ENCODE peak calls at places on chromosome 11, in six cellular contexts. Q, F, A, X, T and J are unnamed samples.

GRCh38 chr11:704799-705645 is 1.0 kb upstream of the EPS8L2 start:
- DNase-seq in Q (no peak), F (no peak), A (no peak), X (no peak), T (peak; percentile 69), J (peak; percentile 77)

GRCh38 chr11:72629266-72629665 is 45.0 kb downstream of the PDE2A start:
- DNase-seq in Q (no peak), F (peak; percentile 34), A (no peak), X (no peak), T (peak; percentile 97), J (no peak)

GRCh38 chr11:86174101-86175046 is 70.2 kb upstream of the EED start:
- DNase-seq in Q (peak; percentile 96), F (peak; percentile 99), A (peak; percentile 96), X (no peak), T (peak; percentile 74), J (no peak)

GRCh38 chr11:44774131-44774530 is 47.4 kb downstream of the TSPAN18 start:
- DNase-seq in Q (no peak), F (peak; percentile 68), A (no peak), X (no peak), T (peak; percentile 89), J (peak; percentile 58)

GRCh38 chr11:122900803-122901202 is 18.2 kb downstream of the JHY start:
- DNase-seq in Q (peak; percentile 59), F (peak; percentile 54), A (peak; percentile 2), X (no peak), T (no peak), J (no peak)

GRCh38 chr11:66462911-66463310 is 3.8 kb upstream of the PELI3 start:
- DNase-seq in Q (no peak), F (no peak), A (no peak), X (no peak), T (no peak), J (no peak)

GRCh38 chr11:47185305-47186075 is 744 bp downstream of the PACSIN3 start:
- DNase-seq in Q (no peak), F (peak; percentile 26), A (peak; percentile 11), X (no peak), T (peak; percentile 88), J (no peak)

GRCh38 chr11:14373941-14374646 is 15.1 kb upstream of the RRAS2 start:
- DNase-seq in Q (peak; percentile 69), F (peak; percentile 94), A (peak; percentile 27), X (no peak), T (peak; percentile 69), J (no peak)

GRCh38 chr11:36818410-36818809 is 220.4 kb upstream of the RAG2 start:
- DNase-seq in Q (no peak), F (no peak), A (no peak), X (no peak), T (no peak), J (no peak)

GRCh38 chr11:111447931-111448330 is 64.3 kb downstream of the BTG4 start:
- DNase-seq in Q (no peak), F (no peak), A (no peak), X (no peak), T (no peak), J (no peak)

GRCh38 chr11:97856666-97857065 is 1164.1 kb upstream of the CNTN5 start:
- DNase-seq in Q (no peak), F (no peak), A (no peak), X (no peak), T (no peak), J (no peak)

GRCh38 chr11:78065239-78065638 is 1.6 kb downstream of the THRSP start:
- DNase-seq in Q (no peak), F (no peak), A (no peak), X (no peak), T (no peak), J (no peak)

GRCh38 chr11:97684486-97685439 is 1295.0 kb downstream of the JRKL start:
- DNase-seq in Q (peak; percentile 23), F (no peak), A (no peak), X (no peak), T (no peak), J (no peak)

GRCh38 chr11:128908391-128909246 is 17.5 kb downstream of the KCNJ5 start:
- DNase-seq in Q (peak; percentile 42), F (peak; percentile 66), A (peak; percentile 42), X (no peak), T (peak; percentile 79), J (no peak)

GRCh38 chr11:128904872-128905344 is 13.8 kb downstream of the KCNJ5 start:
- DNase-seq in Q (no peak), F (peak; percentile 29), A (no peak), X (no peak), T (no peak), J (peak; percentile 83)

GRCh38 chr11:128905345-128906184 is 14.4 kb downstream of the KCNJ5 start:
- DNase-seq in Q (peak; percentile 28), F (no peak), A (no peak), X (no peak), T (no peak), J (no peak)

GRCh38 chr11:128904303-128904871 is 13.2 kb downstream of the KCNJ5 start:
- DNase-seq in Q (no peak), F (no peak), A (no peak), X (no peak), T (no peak), J (no peak)

DNA sequence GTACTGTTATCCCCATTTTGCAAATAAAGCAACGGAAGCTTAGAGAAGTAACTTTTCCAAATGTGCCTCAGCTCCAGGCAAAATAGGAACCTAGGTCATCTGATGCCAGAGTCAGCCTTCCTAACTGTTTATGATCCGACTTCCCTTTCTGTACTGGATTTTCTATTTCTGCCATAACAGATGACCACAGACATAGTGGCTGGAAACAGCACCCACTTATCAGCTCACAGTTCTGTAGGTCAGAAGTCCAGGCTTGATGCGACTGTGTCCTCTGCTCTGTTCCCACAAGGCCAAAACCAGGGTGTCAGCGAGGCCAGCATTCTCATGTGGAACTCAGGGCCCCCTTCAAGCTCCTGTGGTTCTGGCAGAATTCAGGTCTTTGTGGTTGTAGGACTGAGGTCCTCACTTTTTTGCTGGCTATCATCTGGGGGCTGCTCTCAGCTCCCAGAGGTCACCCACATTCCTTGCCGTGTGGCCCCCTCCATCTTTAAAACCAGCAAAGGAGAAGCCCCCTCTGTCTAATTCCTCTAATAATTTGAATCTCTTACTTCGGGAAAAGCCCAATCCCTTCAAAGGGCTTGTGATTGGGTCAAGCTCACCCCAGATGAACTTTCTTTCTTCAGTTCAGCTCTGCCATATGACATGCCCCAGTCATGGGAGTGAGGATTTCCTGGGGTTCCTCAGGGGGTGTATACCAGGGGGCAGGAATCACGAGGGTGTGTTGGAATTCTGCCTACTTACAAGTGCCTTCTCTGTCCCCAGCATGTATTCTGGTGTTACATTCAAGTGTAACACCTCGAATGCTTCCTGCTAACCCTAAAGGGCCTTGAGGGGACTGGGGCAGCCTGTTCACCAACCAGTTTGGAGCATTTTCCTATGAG is 15.3 kb downstream of the KCNJ5 start:
- DNase-seq in Q (no peak), F (no peak), A (no peak), X (no peak), T (no peak), J (no peak)
- TF ChIP-seq CTCF in Q (no peak), F (no peak), A (no peak), X (no peak), T (no peak), J (no peak)

GRCh38 chr11:2402890-2403645 is 2.5 kb downstream of the TSSC4 start:
- DNase-seq in Q (no peak), F (no peak), A (no peak), X (no peak), T (no peak), J (peak; percentile 84)

GRCh38 chr11:2401436-2401984 is 960 bp downstream of the TSSC4 start:
- DNase-seq in Q (no peak), F (no peak), A (no peak), X (no peak), T (no peak), J (no peak)

GRCh38 chr11:2400069-2400760 is at the start of gene TSSC4:
- DNase-seq in Q (peak; percentile 100), F (peak; percentile 100), A (peak; percentile 99), X (peak; percentile 99), T (peak; percentile 100), J (peak; percentile 100)

GRCh38 chr11:2400761-2401435 is 348 bp downstream of the TSSC4 start:
- DNase-seq in Q (no peak), F (no peak), A (no peak), X (no peak), T (no peak), J (peak; percentile 91)

GRCh38 chr11:2402106-2402505 is 1.6 kb downstream of the TSSC4 start:
- DNase-seq in Q (no peak), F (no peak), A (no peak), X (no peak), T (no peak), J (peak; percentile 86)
- H3K4me3 ChIP-seq in Q (peak overlapping the region; percentile 70), F (peak overlapping the region; percentile 100), A (peak overlapping the region; percentile 98), X (peak overlapping the region; percentile 99), T (peak overlapping the region; percentile 88), J (no peak overlapping the region)

DNA sequence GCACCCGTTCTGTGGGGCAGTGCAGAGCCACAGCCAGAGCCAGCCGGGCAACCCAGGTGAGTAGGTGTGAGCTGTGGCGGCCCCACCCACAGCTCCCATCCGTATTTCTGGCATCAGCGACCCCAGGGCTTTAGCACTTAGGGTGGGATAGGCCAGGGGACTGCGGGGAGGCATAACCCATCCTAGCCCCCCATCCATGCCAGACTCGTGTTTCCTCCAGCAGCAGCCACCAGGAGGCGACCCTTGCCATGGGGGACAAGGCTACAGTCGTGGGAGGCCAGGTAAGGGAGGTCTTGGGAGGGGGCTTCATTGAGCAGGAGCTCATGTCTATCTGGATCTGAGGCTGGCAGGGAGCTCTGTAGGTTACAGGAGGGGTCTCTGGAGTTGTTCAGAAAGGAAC is 873 bp downstream of the OTOG start:
- DNase-seq in Q (no peak), F (no peak), A (no peak), X (no peak), T (no peak), J (no peak)
- TF ChIP-seq CTCF in Q (peak; percentile 5), F (no peak), A (peak; percentile 23), X (no peak), T (no peak), J (no peak)

GRCh38 chr11:112620621-112621394 is 340.4 kb upstream of the NCAM1 start:
- DNase-seq in Q (peak; percentile 12), F (no peak), A (no peak), X (no peak), T (no peak), J (no peak)
- H3K4me3 ChIP-seq in Q (no peak overlapping the region), F (no peak overlapping the region), A (no peak overlapping the region), X (no peak overlapping the region), T (no peak overlapping the region), J (no peak overlapping the region)